ENCODE peak calls at places on chromosomes 4 and X, in six cellular contexts. H is bronchial epithelial cell, X is Karpas-422, P is DND-41, O is lower lobe of right lung, Y is ovary. Z is an unnamed sample.

GRCh38 chr4:153170407-153170806 is 33.8 kb upstream of the TRIM2 start:
- DNase-seq in H (no peak), X (no peak), P (no peak), O (no peak), Y (no peak), Z (no peak)

GRCh38 chrX:24133280-24133679 is 16.2 kb upstream of the ZFX start:
- DNase-seq in H (no peak), X (no peak), P (no peak), O (no peak), Y (no peak), Z (no peak)

GRCh38 chr4:56410247-56410646 is 23.0 kb upstream of the AASDH start:
- DNase-seq in H (peak; percentile 99), X (no peak), P (no peak), O (no peak), Y (no peak), Z (no peak)

GRCh38 chr4:145830699-145831098 is 107.9 kb downstream of the ZNF827 start:
- DNase-seq in H (no peak), X (peak; percentile 65), P (no peak), O (no peak), Y (no peak), Z (no peak)

GRCh38 chr4:3257125-3257690 is 8.2 kb downstream of the MSANTD1 start:
- DNase-seq in H (peak; percentile 60), X (no peak), P (no peak), O (no peak), Y (no peak), Z (no peak)

GRCh38 chr4:89247951-89248350 is 59.6 kb downstream of the GPRIN3 start:
- DNase-seq in H (no peak), X (no peak), P (no peak), O (no peak), Y (no peak), Z (no peak)

GRCh38 chrX:148542481-148543255 is 42.3 kb downstream of the AFF2 start:
- DNase-seq in H (no peak), X (peak; percentile 93), P (peak; percentile 20), O (no peak), Y (no peak), Z (no peak)

GRCh38 chrX:48617542-48618340 is 20.4 kb downstream of the WDR13 start:
- DNase-seq in H (no peak), X (no peak), P (no peak), O (no peak), Y (no peak), Z (no peak)

GRCh38 chr4:147580396-147580795 is 36.8 kb upstream of the TMEM184C start:
- DNase-seq in H (peak; percentile 79), X (no peak), P (no peak), O (no peak), Y (no peak), Z (no peak)

GRCh38 chrX:86806786-86807185 is 658.5 kb downstream of the DACH2 start:
- DNase-seq in H (peak; percentile 4), X (peak; percentile 65), P (no peak), O (no peak), Y (no peak), Z (no peak)

GRCh38 chrX:131802836-131803626 is 220.1 kb upstream of the STK26 start:
- DNase-seq in H (no peak), X (peak; percentile 88), P (peak; percentile 13), O (no peak), Y (peak; percentile 80), Z (no peak)

GRCh38 chr4:87530868-87531267 is 1.7 kb upstream of the SPARCL1 start:
- DNase-seq in H (peak; percentile 94), X (no peak), P (no peak), O (no peak), Y (peak; percentile 82), Z (peak; percentile 89)

GRCh38 chr4:136484996-136485395 is 1047.3 kb downstream of the PCDH18 start:
- DNase-seq in H (no peak), X (no peak), P (no peak), O (no peak), Y (no peak), Z (no peak)

GRCh38 chr4:69907151-69907550 is 23.7 kb upstream of the CSN1S1 start:
- DNase-seq in H (peak; percentile 34), X (no peak), P (no peak), O (no peak), Y (no peak), Z (no peak)

GRCh38 chr4:101604976-101605375 is 185.6 kb upstream of the BANK1 start:
- DNase-seq in H (no peak), X (no peak), P (no peak), O (no peak), Y (no peak), Z (no peak)

GRCh38 chrX:155841232-155841631 is 39.9 kb upstream of the VAMP7 start:
- DNase-seq in H (peak; percentile 47), X (no peak), P (no peak), O (no peak), Y (no peak), Z (no peak)

GRCh38 chr4:11415409-11416070 is 13.2 kb downstream of the HS3ST1 start:
- DNase-seq in H (no peak), X (no peak), P (no peak), O (no peak), Y (no peak), Z (no peak)

GRCh38 chr4:77025643-77026321 is 50.0 kb downstream of the CCNI start:
- DNase-seq in H (no peak), X (no peak), P (no peak), O (no peak), Y (no peak), Z (no peak)
- H3K36me3 ChIP-seq in H (peaks cover 16% of the 10 kb centered on the region), X (no peaks in the 10 kb centered on the region), P (no peaks in the 10 kb centered on the region), O (peaks cover 83% of the 10 kb centered on the region), Y (no peaks in the 10 kb centered on the region), Z (peaks cover 44% of the 10 kb centered on the region)

GRCh38 chrX:482192-482701 is 95.5 kb upstream of the PPP2R3B start:
- DNase-seq in H (no peak), X (no peak), P (no peak), O (no peak), Y (no peak), Z (no peak)

GRCh38 chrX:477441-478012 is 90.8 kb upstream of the PPP2R3B start:
- DNase-seq in H (no peak), X (no peak), P (no peak), O (no peak), Y (no peak), Z (no peak)

GRCh38 chrX:480861-481417 is 94.2 kb upstream of the PPP2R3B start:
- DNase-seq in H (no peak), X (no peak), P (no peak), O (no peak), Y (no peak), Z (no peak)

GRCh38 chrX:476724-477075 is 90.0 kb upstream of the PPP2R3B start:
- DNase-seq in H (no peak), X (no peak), P (no peak), O (no peak), Y (no peak), Z (no peak)

GRCh38 chrX:479273-479981 is 92.7 kb upstream of the PPP2R3B start:
- DNase-seq in H (no peak), X (no peak), P (no peak), O (no peak), Y (no peak), Z (no peak)
- H3K36me3 ChIP-seq in H (no peaks in the 10 kb centered on the region), X (no peaks in the 10 kb centered on the region), P (no peaks in the 10 kb centered on the region), O (no peaks in the 10 kb centered on the region), Y (no peaks in the 10 kb centered on the region), Z (no peaks in the 10 kb centered on the region)

GRCh38 chrX:39309721-39310152 is 508.5 kb downstream of the MID1IP1 start:
- DNase-seq in H (no peak), X (no peak), P (peak; percentile 62), O (no peak), Y (peak; percentile 32), Z (no peak)

GRCh38 chrX:39310925-39311324 is 509.7 kb downstream of the MID1IP1 start:
- DNase-seq in H (no peak), X (no peak), P (no peak), O (no peak), Y (no peak), Z (no peak)

GRCh38 chrX:39313149-39313548 is 511.9 kb downstream of the MID1IP1 start:
- DNase-seq in H (no peak), X (no peak), P (no peak), O (no peak), Y (no peak), Z (no peak)

GRCh38 chrX:39309018-39309620 is 507.9 kb downstream of the MID1IP1 start:
- DNase-seq in H (peak; percentile 19), X (no peak), P (peak; percentile 10), O (no peak), Y (peak; percentile 32), Z (no peak)

DNA sequence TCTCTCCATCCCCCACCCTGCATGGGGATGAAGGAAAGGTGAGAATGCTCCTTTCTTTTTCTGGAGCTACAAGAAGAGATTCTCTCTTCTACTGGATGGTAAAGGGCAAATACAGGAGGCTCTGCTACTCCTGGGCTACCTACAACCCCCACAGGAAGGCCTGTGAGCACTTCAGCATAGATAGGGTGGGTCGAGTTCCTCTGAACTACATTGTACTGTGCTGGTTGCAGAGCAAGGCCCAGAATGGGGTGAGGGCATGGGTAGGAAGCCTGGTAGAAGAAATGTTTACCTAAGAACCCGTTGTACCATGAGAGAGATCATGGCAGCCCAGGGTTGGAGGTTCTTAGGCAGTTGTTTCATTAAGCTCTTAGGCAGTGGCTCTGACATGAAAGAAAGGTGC is 510.4 kb downstream of the MID1IP1 start:
- DNase-seq in H (no peak), X (no peak), P (no peak), O (no peak), Y (no peak), Z (no peak)
- H3K36me3 ChIP-seq in H (no peaks in the 10 kb centered on the region), X (no peaks in the 10 kb centered on the region), P (no peaks in the 10 kb centered on the region), O (no peaks in the 10 kb centered on the region), Y (no peaks in the 10 kb centered on the region), Z (no peaks in the 10 kb centered on the region)

DNA sequence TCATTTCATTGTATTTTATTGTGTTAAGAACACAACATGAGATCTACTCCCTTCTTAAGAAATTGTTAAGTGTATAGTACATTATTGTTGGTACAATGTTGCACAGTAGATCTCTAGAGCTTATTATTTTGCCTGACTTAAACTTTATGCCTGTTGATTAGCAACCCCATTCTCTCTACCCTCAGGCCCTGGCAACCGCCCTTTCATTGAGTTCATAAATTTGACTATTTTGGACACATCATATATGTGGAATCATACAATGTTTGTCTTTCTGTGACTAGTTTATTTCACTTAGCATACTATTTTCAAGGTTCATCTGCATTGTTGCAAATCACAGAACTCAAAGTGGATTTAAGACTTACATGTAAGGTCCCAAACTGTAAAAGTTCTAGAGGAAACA is 222.1 kb downstream of the IL15 start:
- DNase-seq in H (no peak), X (no peak), P (no peak), O (no peak), Y (no peak), Z (no peak)
- H3K36me3 ChIP-seq in H (no peaks in the 10 kb centered on the region), X (no peaks in the 10 kb centered on the region), P (no peaks in the 10 kb centered on the region), O (no peaks in the 10 kb centered on the region), Y (no peaks in the 10 kb centered on the region), Z (no peaks in the 10 kb centered on the region)

Z was measured in right atrium auricular region.